ENCODE peak calls at places on chromosome 15, in four cellular contexts. F is SK-N-MC, P is foreskin fibroblast, O is SHP77. K is an unnamed sample.
A peak's percentile ranks its signal among the peaks of the same experiment; 100 is the strongest.

GRCh38 chr15:78878356-78878755 is 5.7 kb downstream of the MORF4L1 start:
- DNase-seq in F (no peak), P (no peak), O (no peak), K (no peak)

GRCh38 chr15:65171428-65171827 is 13.7 kb downstream of the CLPX start:
- DNase-seq in F (no peak), O (no peak), P (no peak), K (no peak)

GRCh38 chr15:68429691-68430470 is 2.1 kb downstream of the ITGA11 start:
- DNase-seq in F (no peak), P (no peak), O (no peak), K (no peak)

GRCh38 chr15:43948691-43949325 is 122.0 kb downstream of the WDR76 start:
- DNase-seq in P (no peak), F (no peak), O (no peak), K (no peak)

GRCh38 chr15:77901921-77902750 is 175.4 kb downstream of the TBC1D2B start:
- DNase-seq in O (no peak), P (no peak), F (no peak), K (no peak)

GRCh38 chr15:48374472-48374871 is 43.2 kb downstream of the DUT start:
- DNase-seq in P (no peak), O (no peak), F (no peak), K (no peak)

GRCh38 chr15:52751522-52751921 is 38.6 kb downstream of the ONECUT1 start:
- DNase-seq in P (no peak), F (no peak), O (no peak), K (no peak)

GRCh38 chr15:36126194-36126593 is 453.2 kb upstream of the CDIN1 start:
- DNase-seq in P (no peak), F (no peak), O (no peak), K (no peak)

GRCh38 chr15:101256756-101257155 is 4.9 kb upstream of the CHSY1 start:
- DNase-seq in P (no peak), F (no peak), O (no peak), K (no peak)

GRCh38 chr15:85771781-85772445 is 22.8 kb downstream of the KLHL25 start:
- DNase-seq in O (no peak), F (no peak), P (peak; percentile 64), K (no peak)

GRCh38 chr15:99749386-99749785 is 16.1 kb upstream of the LYSMD4 start:
- DNase-seq in O (no peak), P (no peak), F (no peak), K (no peak)

GRCh38 chr15:55108858-55109518 is 87.8 kb downstream of the RSL24D1 start:
- DNase-seq in O (peak; percentile 59), F (peak; percentile 32), P (peak; percentile 2), K (no peak)

GRCh38 chr15:89361451-89362202 is 27.0 kb upstream of the POLG start:
- DNase-seq in O (no peak), F (no peak), P (peak; percentile 42), K (no peak)

GRCh38 chr15:50881121-50882048 is 27.1 kb upstream of the AP4E1 start:
- DNase-seq in O (no peak), P (no peak), F (no peak), K (no peak)

GRCh38 chr15:38685686-38686339 is 121.2 kb upstream of the RASGRP1 start:
- DNase-seq in F (no peak), P (no peak), O (no peak), K (no peak)

GRCh38 chr15:85727068-85727467 is 67.7 kb downstream of the KLHL25 start:
- DNase-seq in O (no peak), F (no peak), P (no peak), K (no peak)

GRCh38 chr15:34217587-34218225 is 7.1 kb upstream of the EMC4 start:
- DNase-seq in F (no peak), O (no peak), P (peak; percentile 48), K (no peak)

GRCh38 chr15:66766282-66767228 is 64.5 kb downstream of the SMAD6 start:
- DNase-seq in F (no peak), P (peak; percentile 72), O (no peak), K (no peak)

GRCh38 chr15:73601449-73602425 is 31.5 kb downstream of the NPTN start:
- DNase-seq in P (peak; percentile 52), F (peak; percentile 24), O (peak; percentile 6), K (no peak)

GRCh38 chr15:70203981-70204560 is 106.4 kb upstream of the TLE3 start:
- DNase-seq in F (no peak), O (no peak), P (no peak), K (no peak)

GRCh38 chr15:37789881-37790280 is 144.6 kb upstream of the TMCO5A start:
- DNase-seq in F (no peak), O (no peak), P (peak; percentile 52), K (no peak)

GRCh38 chr15:75731248-75732100 is 18.8 kb upstream of the CSPG4 start:
- DNase-seq in O (no peak), P (peak; percentile 52), F (no peak), K (no peak)

GRCh38 chr15:70079831-70080230 is 17.9 kb downstream of the TLE3 start:
- DNase-seq in O (no peak), P (no peak), F (no peak), K (no peak)

GRCh38 chr15:37425541-37425940 is 325.2 kb upstream of the MEIS2 start:
- DNase-seq in P (no peak), F (no peak), O (no peak), K (no peak)

GRCh38 chr15:47870956-47871625 is 153.8 kb downstream of the SEMA6D start:
- DNase-seq in O (peak; percentile 62), F (no peak), P (peak; percentile 70), K (peak; percentile 61)

K was measured in DMS153.